ENCODE peak calls at places on chromosomes 13 and 19, in eight cellular contexts. One of them, this sample, is unnamed.

GRCh38 chr13:63198076-63198475 is 1782.4 kb upstream of the PCDH20 start:
- DNase-seq in heart left ventricle: no peak
- DNase-seq in Panc1: no peak
- DNase-seq in ovary: no peak
- DNase-seq in uterus: no peak
- DNase-seq in psoas muscle: no peak
- DNase-seq in endothelial cell of umbilical vein: no peak
- DNase-seq in adrenal gland: no peak
- DNase-seq in this sample: no peak

GRCh38 chr13:98222081-98222554 is 45.0 kb upstream of the RNF113B start:
- DNase-seq in heart left ventricle: no peak
- DNase-seq in Panc1: no peak
- DNase-seq in ovary: no peak
- DNase-seq in uterus: no peak
- DNase-seq in psoas muscle: no peak
- DNase-seq in endothelial cell of umbilical vein: peak; percentile 88
- DNase-seq in adrenal gland: no peak
- DNase-seq in this sample: peak; percentile 31

GRCh38 chr19:42360787-42361544 is 29.1 kb downstream of the CNFN start:
- DNase-seq in heart left ventricle: peak; percentile 6
- DNase-seq in Panc1: no peak
- DNase-seq in ovary: no peak
- DNase-seq in uterus: no peak
- DNase-seq in psoas muscle: no peak
- DNase-seq in endothelial cell of umbilical vein: no peak
- DNase-seq in adrenal gland: no peak
- DNase-seq in this sample: no peak

GRCh38 chr13:51818771-51819511 is 15.0 kb upstream of the DHRS12 start:
- DNase-seq in heart left ventricle: no peak
- DNase-seq in Panc1: no peak
- DNase-seq in ovary: no peak
- DNase-seq in uterus: no peak
- DNase-seq in psoas muscle: peak; percentile 30
- DNase-seq in endothelial cell of umbilical vein: no peak
- DNase-seq in adrenal gland: no peak
- DNase-seq in this sample: no peak

GRCh38 chr19:43664008-43664407 is 6.0 kb downstream of the PLAUR start:
- DNase-seq in heart left ventricle: no peak
- DNase-seq in Panc1: no peak
- DNase-seq in ovary: no peak
- DNase-seq in uterus: no peak
- DNase-seq in psoas muscle: no peak
- DNase-seq in endothelial cell of umbilical vein: peak; percentile 72
- DNase-seq in adrenal gland: no peak
- DNase-seq in this sample: no peak

GRCh38 chr13:95641291-95641811 is 3.2 kb downstream of the DZIP1 start:
- DNase-seq in heart left ventricle: no peak
- DNase-seq in Panc1: no peak
- DNase-seq in ovary: peak; percentile 18
- DNase-seq in uterus: peak; percentile 27
- DNase-seq in psoas muscle: peak; percentile 21
- DNase-seq in endothelial cell of umbilical vein: peak; percentile 20
- DNase-seq in adrenal gland: no peak
- DNase-seq in this sample: no peak

GRCh38 chr19:40392894-40393517 is 3.0 kb upstream of the HIPK4 start:
- DNase-seq in heart left ventricle: no peak
- DNase-seq in Panc1: no peak
- DNase-seq in ovary: no peak
- DNase-seq in uterus: no peak
- DNase-seq in psoas muscle: no peak
- DNase-seq in endothelial cell of umbilical vein: no peak
- DNase-seq in adrenal gland: no peak
- DNase-seq in this sample: peak; percentile 47

GRCh38 chr13:102012299-102013293 is 389.3 kb downstream of the FGF14 start:
- DNase-seq in heart left ventricle: no peak
- DNase-seq in Panc1: no peak
- DNase-seq in ovary: no peak
- DNase-seq in uterus: no peak
- DNase-seq in psoas muscle: peak; percentile 9
- DNase-seq in endothelial cell of umbilical vein: no peak
- DNase-seq in adrenal gland: no peak
- DNase-seq in this sample: no peak

GRCh38 chr13:65913173-65913572 is 1317.0 kb downstream of the PCDH9 start:
- DNase-seq in heart left ventricle: no peak
- DNase-seq in Panc1: no peak
- DNase-seq in ovary: no peak
- DNase-seq in uterus: no peak
- DNase-seq in psoas muscle: no peak
- DNase-seq in endothelial cell of umbilical vein: peak; percentile 94
- DNase-seq in adrenal gland: no peak
- DNase-seq in this sample: no peak

GRCh38 chr19:42092350-42092749 is 16.4 kb downstream of the ZNF574 start:
- DNase-seq in heart left ventricle: no peak
- DNase-seq in Panc1: no peak
- DNase-seq in ovary: no peak
- DNase-seq in uterus: peak; percentile 55
- DNase-seq in psoas muscle: no peak
- DNase-seq in endothelial cell of umbilical vein: peak; percentile 92
- DNase-seq in adrenal gland: no peak
- DNase-seq in this sample: no peak

GRCh38 chr13:32446778-32447465 is 19.0 kb upstream of the N4BP2L1 start:
- DNase-seq in heart left ventricle: no peak
- DNase-seq in Panc1: no peak
- DNase-seq in ovary: no peak
- DNase-seq in uterus: no peak
- DNase-seq in psoas muscle: no peak
- DNase-seq in endothelial cell of umbilical vein: no peak
- DNase-seq in adrenal gland: no peak
- DNase-seq in this sample: no peak

GRCh38 chr19:14383898-14384669 is 2.8 kb downstream of the ADGRE5 start:
- DNase-seq in heart left ventricle: no peak
- DNase-seq in Panc1: no peak
- DNase-seq in ovary: peak; percentile 49
- DNase-seq in uterus: peak; percentile 73
- DNase-seq in psoas muscle: no peak
- DNase-seq in endothelial cell of umbilical vein: no peak
- DNase-seq in adrenal gland: peak; percentile 56
- DNase-seq in this sample: no peak

GRCh38 chr19:3970313-3970807 is 539 bp downstream of the DAPK3 start:
- DNase-seq in heart left ventricle: no peak
- DNase-seq in Panc1: no peak
- DNase-seq in ovary: no peak
- DNase-seq in uterus: peak; percentile 56
- DNase-seq in psoas muscle: no peak
- DNase-seq in endothelial cell of umbilical vein: no peak
- DNase-seq in adrenal gland: no peak
- DNase-seq in this sample: no peak
- H3K27ac ChIP-seq in heart left ventricle: peak overlapping the region; percentile 100
- H3K27ac ChIP-seq in Panc1: peak overlapping the region; percentile 81
- H3K27ac ChIP-seq in ovary: peak overlapping the region; percentile 78
- H3K27ac ChIP-seq in uterus: peak overlapping the region; percentile 94
- H3K27ac ChIP-seq in psoas muscle: peak overlapping the region; percentile 99
- H3K27ac ChIP-seq in endothelial cell of umbilical vein: peak overlapping the region; percentile 92
- H3K27ac ChIP-seq in adrenal gland: peak overlapping the region; percentile 95
- H3K27ac ChIP-seq in this sample: peak overlapping the region; percentile 97

GRCh38 chr19:1224047-1224825 is 13.6 kb downstream of the CBARP start:
- DNase-seq in heart left ventricle: no peak
- DNase-seq in Panc1: no peak
- DNase-seq in ovary: no peak
- DNase-seq in uterus: no peak
- DNase-seq in psoas muscle: no peak
- DNase-seq in endothelial cell of umbilical vein: no peak
- DNase-seq in adrenal gland: no peak
- DNase-seq in this sample: no peak
- H3K36me3 ChIP-seq in heart left ventricle: no peaks in the 10 kb centered on the region
- H3K36me3 ChIP-seq in Panc1: no peaks in the 10 kb centered on the region
- H3K36me3 ChIP-seq in ovary: no peaks in the 10 kb centered on the region
- H3K36me3 ChIP-seq in uterus: no peaks in the 10 kb centered on the region
- H3K36me3 ChIP-seq in psoas muscle: peaks cover 77% of the 10 kb centered on the region
- H3K36me3 ChIP-seq in endothelial cell of umbilical vein: peaks cover 5% of the 10 kb centered on the region
- H3K36me3 ChIP-seq in adrenal gland: no peaks in the 10 kb centered on the region
- H3K36me3 ChIP-seq in this sample: peaks cover 10% of the 10 kb centered on the region

GRCh38 chr13:112887151-112887550 is 81.9 kb upstream of the MCF2L start:
- DNase-seq in heart left ventricle: peak; percentile 24
- DNase-seq in Panc1: no peak
- DNase-seq in ovary: no peak
- DNase-seq in uterus: no peak
- DNase-seq in psoas muscle: no peak
- DNase-seq in endothelial cell of umbilical vein: no peak
- DNase-seq in adrenal gland: no peak
- DNase-seq in this sample: no peak

GRCh38 chr13:112889351-112890290 is 79.4 kb upstream of the MCF2L start:
- DNase-seq in heart left ventricle: peak; percentile 51
- DNase-seq in Panc1: no peak
- DNase-seq in ovary: no peak
- DNase-seq in uterus: no peak
- DNase-seq in psoas muscle: no peak
- DNase-seq in endothelial cell of umbilical vein: no peak
- DNase-seq in adrenal gland: no peak
- DNase-seq in this sample: no peak

GRCh38 chr13:112890316-112891131 is 78.5 kb upstream of the MCF2L start:
- DNase-seq in heart left ventricle: peak; percentile 59
- DNase-seq in Panc1: no peak
- DNase-seq in ovary: no peak
- DNase-seq in uterus: no peak
- DNase-seq in psoas muscle: no peak
- DNase-seq in endothelial cell of umbilical vein: no peak
- DNase-seq in adrenal gland: no peak
- DNase-seq in this sample: no peak

GRCh38 chr13:112887557-112887991 is 81.4 kb upstream of the MCF2L start:
- DNase-seq in heart left ventricle: peak; percentile 54
- DNase-seq in Panc1: no peak
- DNase-seq in ovary: no peak
- DNase-seq in uterus: no peak
- DNase-seq in psoas muscle: no peak
- DNase-seq in endothelial cell of umbilical vein: no peak
- DNase-seq in adrenal gland: no peak
- DNase-seq in this sample: no peak

GRCh38 chr13:112888238-112889111 is 80.5 kb upstream of the MCF2L start:
- DNase-seq in heart left ventricle: peak; percentile 54
- DNase-seq in Panc1: no peak
- DNase-seq in ovary: no peak
- DNase-seq in uterus: no peak
- DNase-seq in psoas muscle: no peak
- DNase-seq in endothelial cell of umbilical vein: no peak
- DNase-seq in adrenal gland: no peak
- DNase-seq in this sample: no peak
- H3K27me3 ChIP-seq in heart left ventricle: peaks cover 12% of the 10 kb centered on the region
- H3K27me3 ChIP-seq in Panc1: no peaks in the 10 kb centered on the region
- H3K27me3 ChIP-seq in ovary: no peaks in the 10 kb centered on the region
- H3K27me3 ChIP-seq in uterus: no peaks in the 10 kb centered on the region
- H3K27me3 ChIP-seq in psoas muscle: peaks cover 24% of the 10 kb centered on the region
- H3K27me3 ChIP-seq in endothelial cell of umbilical vein: peaks cover 7% of the 10 kb centered on the region
- H3K27me3 ChIP-seq in adrenal gland: no peaks in the 10 kb centered on the region
- H3K27me3 ChIP-seq in this sample: no peaks in the 10 kb centered on the region

GRCh38 chr19:48881741-48882657 is 9.8 kb downstream of the PPP1R15A start:
- DNase-seq in heart left ventricle: no peak
- DNase-seq in Panc1: no peak
- DNase-seq in ovary: peak; percentile 31
- DNase-seq in uterus: no peak
- DNase-seq in psoas muscle: no peak
- DNase-seq in endothelial cell of umbilical vein: no peak
- DNase-seq in adrenal gland: no peak
- DNase-seq in this sample: no peak

GRCh38 chr19:48878219-48879024 is 6.2 kb downstream of the PPP1R15A start:
- DNase-seq in heart left ventricle: no peak
- DNase-seq in Panc1: no peak
- DNase-seq in ovary: peak; percentile 76
- DNase-seq in uterus: no peak
- DNase-seq in psoas muscle: no peak
- DNase-seq in endothelial cell of umbilical vein: peak; percentile 77
- DNase-seq in adrenal gland: peak; percentile 57
- DNase-seq in this sample: no peak

GRCh38 chr19:48874309-48875135 is 2.3 kb downstream of the PPP1R15A start:
- DNase-seq in heart left ventricle: peak; percentile 77
- DNase-seq in Panc1: no peak
- DNase-seq in ovary: peak; percentile 60
- DNase-seq in uterus: peak; percentile 47
- DNase-seq in psoas muscle: no peak
- DNase-seq in endothelial cell of umbilical vein: peak; percentile 69
- DNase-seq in adrenal gland: peak; percentile 61
- DNase-seq in this sample: no peak

GRCh38 chr19:48879025-48879572 is 6.9 kb downstream of the PPP1R15A start:
- DNase-seq in heart left ventricle: no peak
- DNase-seq in Panc1: no peak
- DNase-seq in ovary: no peak
- DNase-seq in uterus: no peak
- DNase-seq in psoas muscle: no peak
- DNase-seq in endothelial cell of umbilical vein: no peak
- DNase-seq in adrenal gland: no peak
- DNase-seq in this sample: no peak

DNA sequence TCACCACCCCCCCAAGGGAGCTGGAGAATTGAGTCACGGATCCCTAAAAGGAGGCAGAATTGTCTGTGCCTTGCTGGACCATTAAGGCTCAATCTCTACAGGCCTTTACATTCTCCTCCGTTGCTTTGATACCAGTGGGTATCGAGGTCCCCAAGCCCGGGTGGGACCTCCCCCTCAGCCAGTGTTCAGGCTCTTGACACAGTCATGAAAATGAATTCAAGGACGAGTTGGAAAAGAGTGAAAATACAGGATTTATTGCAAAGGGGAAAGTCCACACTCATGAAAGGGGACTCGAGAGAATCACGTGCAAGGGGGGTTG is 5.6 kb downstream of the PPP1R15A start:
- DNase-seq in heart left ventricle: no peak
- DNase-seq in Panc1: no peak
- DNase-seq in ovary: no peak
- DNase-seq in uterus: no peak
- DNase-seq in psoas muscle: no peak
- DNase-seq in endothelial cell of umbilical vein: peak; percentile 1
- DNase-seq in adrenal gland: no peak
- DNase-seq in this sample: no peak
- H3K27ac ChIP-seq in heart left ventricle: peak overlapping the region; percentile 100
- H3K27ac ChIP-seq in Panc1: no peak overlapping the region
- H3K27ac ChIP-seq in ovary: no peak overlapping the region
- H3K27ac ChIP-seq in uterus: peak overlapping the region; percentile 44
- H3K27ac ChIP-seq in psoas muscle: peak overlapping the region; percentile 100
- H3K27ac ChIP-seq in endothelial cell of umbilical vein: no peak overlapping the region
- H3K27ac ChIP-seq in adrenal gland: peak overlapping the region; percentile 58
- H3K27ac ChIP-seq in this sample: no peak overlapping the region

DNA sequence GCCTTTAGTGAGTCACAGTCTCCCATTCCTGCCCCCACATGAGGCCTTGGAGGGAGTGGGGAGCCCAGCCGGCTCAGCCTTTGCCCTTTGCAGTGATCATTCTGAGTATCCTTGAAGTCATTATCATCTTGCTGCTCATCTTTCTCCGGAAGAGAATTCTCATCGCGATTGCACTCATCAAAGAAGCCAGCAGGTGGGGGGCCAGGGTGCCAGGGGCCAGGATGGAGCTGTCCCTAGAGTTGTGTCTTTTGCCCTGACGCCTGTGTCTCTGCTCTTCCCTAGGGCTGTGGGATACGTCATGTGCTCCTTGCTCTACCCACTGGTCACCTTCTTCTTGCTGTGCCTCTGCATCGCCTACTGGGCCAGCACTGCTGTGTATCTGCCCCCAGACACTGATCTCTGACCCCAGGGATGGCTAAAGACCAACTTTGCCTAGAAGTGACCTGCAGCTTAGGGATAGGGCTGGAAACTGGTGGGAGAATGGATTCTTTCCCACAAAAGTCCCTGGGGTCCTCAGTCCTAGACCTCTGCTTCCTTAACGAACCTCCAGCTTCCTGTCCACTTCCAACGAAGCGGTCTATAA is 9.6 kb downstream of the SLC44A2 start:
- DNase-seq in heart left ventricle: no peak
- DNase-seq in Panc1: no peak
- DNase-seq in ovary: no peak
- DNase-seq in uterus: no peak
- DNase-seq in psoas muscle: no peak
- DNase-seq in endothelial cell of umbilical vein: no peak
- DNase-seq in adrenal gland: no peak
- DNase-seq in this sample: no peak
- H3K36me3 ChIP-seq in heart left ventricle: no peaks in the 10 kb centered on the region
- H3K36me3 ChIP-seq in Panc1: no peaks in the 10 kb centered on the region
- H3K36me3 ChIP-seq in ovary: no peaks in the 10 kb centered on the region
- H3K36me3 ChIP-seq in uterus: no peaks in the 10 kb centered on the region
- H3K36me3 ChIP-seq in psoas muscle: peaks cover 99% of the 10 kb centered on the region
- H3K36me3 ChIP-seq in endothelial cell of umbilical vein: peaks cover 7% of the 10 kb centered on the region
- H3K36me3 ChIP-seq in adrenal gland: no peaks in the 10 kb centered on the region
- H3K36me3 ChIP-seq in this sample: no peaks in the 10 kb centered on the region

This sample was measured in prostate gland.